ENCODE peak calls at places on chromosomes 6 and 20, in eight cellular contexts. One of them, this sample, is unnamed.

GRCh38 chr6:52390361-52390727 is 28.4 kb downstream of the PAQR8 start:
- DNase-seq in psoas muscle: no peak
- DNase-seq in neuronal stem cell: no peak
- DNase-seq in ovary: no peak
- DNase-seq in lung: no peak
- DNase-seq in naive thymus-derived CD4-positive, alpha-beta T cell: peak; percentile 63
- DNase-seq in kidney epithelial cell: peak; percentile 62
- DNase-seq in mucosa of descending colon: peak; percentile 43
- DNase-seq in this sample: no peak

GRCh38 chr6:42118162-42119001 is 24.0 kb downstream of the C6orf132 start:
- DNase-seq in lung: peak; percentile 69
- DNase-seq in ovary: no peak
- DNase-seq in neuronal stem cell: no peak
- DNase-seq in kidney epithelial cell: no peak
- DNase-seq in naive thymus-derived CD4-positive, alpha-beta T cell: no peak
- DNase-seq in mucosa of descending colon: peak; percentile 91
- DNase-seq in psoas muscle: peak; percentile 50
- DNase-seq in this sample: no peak

GRCh38 chr6:113352831-113353230 is 504.3 kb upstream of the MARCKS start:
- DNase-seq in psoas muscle: no peak
- DNase-seq in lung: no peak
- DNase-seq in ovary: no peak
- DNase-seq in neuronal stem cell: no peak
- DNase-seq in mucosa of descending colon: peak; percentile 34
- DNase-seq in kidney epithelial cell: no peak
- DNase-seq in naive thymus-derived CD4-positive, alpha-beta T cell: no peak
- DNase-seq in this sample: no peak

GRCh38 chr6:166005401-166005845 is 162.2 kb downstream of the TBXT start:
- DNase-seq in kidney epithelial cell: no peak
- DNase-seq in mucosa of descending colon: no peak
- DNase-seq in lung: no peak
- DNase-seq in neuronal stem cell: no peak
- DNase-seq in ovary: peak; percentile 76
- DNase-seq in naive thymus-derived CD4-positive, alpha-beta T cell: no peak
- DNase-seq in psoas muscle: peak; percentile 59
- DNase-seq in this sample: no peak

GRCh38 chr6:101113468-101114260 is 232.5 kb upstream of the ASCC3 start:
- DNase-seq in ovary: no peak
- DNase-seq in mucosa of descending colon: no peak
- DNase-seq in kidney epithelial cell: no peak
- DNase-seq in lung: no peak
- DNase-seq in naive thymus-derived CD4-positive, alpha-beta T cell: no peak
- DNase-seq in neuronal stem cell: no peak
- DNase-seq in psoas muscle: no peak
- DNase-seq in this sample: no peak

GRCh38 chr6:121434037-121434770 is 1.2 kb upstream of the GJA1 start:
- DNase-seq in psoas muscle: peak; percentile 21
- DNase-seq in ovary: peak; percentile 22
- DNase-seq in neuronal stem cell: no peak
- DNase-seq in naive thymus-derived CD4-positive, alpha-beta T cell: no peak
- DNase-seq in lung: no peak
- DNase-seq in kidney epithelial cell: no peak
- DNase-seq in mucosa of descending colon: no peak
- DNase-seq in this sample: no peak

GRCh38 chr20:53884859-53885654 is 185.3 kb downstream of the BCAS1 start:
- DNase-seq in kidney epithelial cell: no peak
- DNase-seq in ovary: no peak
- DNase-seq in naive thymus-derived CD4-positive, alpha-beta T cell: peak; percentile 58
- DNase-seq in mucosa of descending colon: no peak
- DNase-seq in lung: no peak
- DNase-seq in neuronal stem cell: no peak
- DNase-seq in psoas muscle: no peak
- DNase-seq in this sample: no peak

GRCh38 chr6:150588862-150589499 is 10.7 kb upstream of the PLEKHG1 start:
- DNase-seq in mucosa of descending colon: no peak
- DNase-seq in lung: no peak
- DNase-seq in ovary: no peak
- DNase-seq in naive thymus-derived CD4-positive, alpha-beta T cell: no peak
- DNase-seq in psoas muscle: no peak
- DNase-seq in neuronal stem cell: no peak
- DNase-seq in kidney epithelial cell: no peak
- DNase-seq in this sample: no peak

GRCh38 chr6:69729870-69730449 is 66.8 kb downstream of the LMBRD1 start:
- DNase-seq in naive thymus-derived CD4-positive, alpha-beta T cell: no peak
- DNase-seq in psoas muscle: no peak
- DNase-seq in ovary: no peak
- DNase-seq in lung: no peak
- DNase-seq in neuronal stem cell: no peak
- DNase-seq in mucosa of descending colon: no peak
- DNase-seq in kidney epithelial cell: no peak
- DNase-seq in this sample: no peak

GRCh38 chr6:148935705-148936306 is 189.0 kb downstream of the UST start:
- DNase-seq in mucosa of descending colon: no peak
- DNase-seq in neuronal stem cell: no peak
- DNase-seq in kidney epithelial cell: no peak
- DNase-seq in ovary: no peak
- DNase-seq in psoas muscle: no peak
- DNase-seq in lung: no peak
- DNase-seq in naive thymus-derived CD4-positive, alpha-beta T cell: no peak
- DNase-seq in this sample: no peak

GRCh38 chr20:51338692-51339440 is 203.7 kb downstream of the NFATC2 start:
- DNase-seq in lung: no peak
- DNase-seq in neuronal stem cell: no peak
- DNase-seq in naive thymus-derived CD4-positive, alpha-beta T cell: no peak
- DNase-seq in mucosa of descending colon: no peak
- DNase-seq in ovary: no peak
- DNase-seq in kidney epithelial cell: no peak
- DNase-seq in psoas muscle: no peak
- DNase-seq in this sample: no peak

GRCh38 chr6:85390105-85390728 is 59.7 kb upstream of the NT5E start:
- DNase-seq in naive thymus-derived CD4-positive, alpha-beta T cell: no peak
- DNase-seq in lung: no peak
- DNase-seq in psoas muscle: no peak
- DNase-seq in mucosa of descending colon: peak; percentile 81
- DNase-seq in neuronal stem cell: no peak
- DNase-seq in kidney epithelial cell: no peak
- DNase-seq in ovary: no peak
- DNase-seq in this sample: no peak

GRCh38 chr6:27825025-27825823 is 87.0 kb downstream of the OR2B2 start:
- DNase-seq in naive thymus-derived CD4-positive, alpha-beta T cell: no peak
- DNase-seq in lung: no peak
- DNase-seq in ovary: no peak
- DNase-seq in kidney epithelial cell: no peak
- DNase-seq in psoas muscle: no peak
- DNase-seq in neuronal stem cell: no peak
- DNase-seq in mucosa of descending colon: no peak
- DNase-seq in this sample: peak; percentile 68

DNA sequence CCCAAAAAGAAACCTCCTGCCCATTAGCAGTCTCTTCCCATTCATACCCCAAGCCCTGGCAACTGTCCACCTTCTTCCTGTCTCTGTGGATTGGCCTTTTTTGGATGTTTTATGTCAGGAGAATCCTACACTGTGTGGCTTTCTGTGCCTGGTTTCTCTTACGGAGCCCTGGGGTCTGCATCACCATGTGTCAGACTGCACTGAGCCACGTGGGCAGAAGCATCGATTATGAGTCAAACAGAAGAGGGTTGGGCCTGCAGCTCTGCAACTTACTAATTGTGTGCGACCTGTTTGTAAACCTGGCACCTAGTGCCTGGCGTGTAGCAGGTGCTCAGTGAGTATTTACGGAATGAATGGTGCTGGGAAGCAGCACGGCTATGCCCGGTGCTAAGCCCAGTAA is 62.6 kb downstream of the IGF2R start:
- DNase-seq in lung: peak; percentile 26
- DNase-seq in mucosa of descending colon: no peak
- DNase-seq in psoas muscle: no peak
- DNase-seq in naive thymus-derived CD4-positive, alpha-beta T cell: no peak
- DNase-seq in kidney epithelial cell: no peak
- DNase-seq in neuronal stem cell: no peak
- DNase-seq in ovary: no peak
- DNase-seq in this sample: no peak
- H3K36me3 ChIP-seq in lung: peaks cover 58% of the 10 kb centered on the region
- H3K36me3 ChIP-seq in mucosa of descending colon: peaks cover 16% of the 10 kb centered on the region
- H3K36me3 ChIP-seq in psoas muscle: peaks cover 6% of the 10 kb centered on the region
- H3K36me3 ChIP-seq in naive thymus-derived CD4-positive, alpha-beta T cell: no peaks in the 10 kb centered on the region
- H3K36me3 ChIP-seq in kidney epithelial cell: peaks cover 10% of the 10 kb centered on the region
- H3K36me3 ChIP-seq in neuronal stem cell: peaks cover 99% of the 10 kb centered on the region
- H3K36me3 ChIP-seq in ovary: no peaks in the 10 kb centered on the region
- H3K36me3 ChIP-seq in this sample: peaks cover 40% of the 10 kb centered on the region

DNA sequence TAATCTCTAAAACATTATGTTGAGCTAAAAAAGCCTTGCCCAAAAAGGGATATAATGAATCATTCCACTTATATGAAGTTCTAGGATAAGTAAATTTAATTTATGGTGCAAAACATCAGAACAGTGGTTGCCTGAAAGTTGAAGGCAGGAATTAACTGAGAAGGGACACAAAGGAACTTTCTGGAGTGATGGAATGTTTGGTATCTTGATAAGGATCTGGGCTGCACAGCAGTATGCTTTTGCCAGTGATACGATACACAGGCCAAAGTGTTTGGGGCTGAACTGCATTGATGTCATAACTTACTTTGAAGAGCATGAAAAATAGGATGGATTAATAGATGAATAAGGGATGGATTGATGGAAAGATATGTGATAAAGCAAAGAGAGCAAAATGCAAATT is 146.1 kb upstream of the LRFN2 start:
- DNase-seq in lung: no peak
- DNase-seq in naive thymus-derived CD4-positive, alpha-beta T cell: no peak
- DNase-seq in mucosa of descending colon: no peak
- DNase-seq in psoas muscle: no peak
- DNase-seq in kidney epithelial cell: no peak
- DNase-seq in neuronal stem cell: no peak
- DNase-seq in ovary: no peak
- DNase-seq in this sample: no peak
- H3K4me3 ChIP-seq in lung: no peak overlapping the region
- H3K4me3 ChIP-seq in naive thymus-derived CD4-positive, alpha-beta T cell: no peak overlapping the region
- H3K4me3 ChIP-seq in mucosa of descending colon: no peak overlapping the region
- H3K4me3 ChIP-seq in psoas muscle: no peak overlapping the region
- H3K4me3 ChIP-seq in kidney epithelial cell: no peak overlapping the region
- H3K4me3 ChIP-seq in neuronal stem cell: no peak overlapping the region
- H3K4me3 ChIP-seq in ovary: no peak overlapping the region
- H3K4me3 ChIP-seq in this sample: no peak overlapping the region

DNA sequence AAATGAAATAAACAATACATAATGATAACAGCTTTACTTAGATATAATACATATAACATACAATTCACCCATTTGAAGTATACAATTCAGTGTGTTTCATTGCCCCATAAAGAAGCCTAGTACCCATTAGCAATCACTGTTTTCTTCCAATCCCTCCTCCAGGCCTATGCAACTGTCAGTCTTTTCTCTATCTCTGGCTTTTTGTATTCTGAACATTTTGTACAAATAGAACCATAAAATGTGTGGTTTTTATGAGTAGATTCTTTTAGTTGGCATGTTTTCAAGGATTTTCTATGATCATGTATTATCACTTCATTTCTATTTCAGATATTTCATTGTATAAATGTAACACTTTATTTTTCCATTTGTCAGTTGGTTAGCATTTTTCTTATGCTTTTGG is 54.6 kb upstream of the MYO6 start:
- DNase-seq in naive thymus-derived CD4-positive, alpha-beta T cell: no peak
- DNase-seq in neuronal stem cell: no peak
- DNase-seq in ovary: no peak
- DNase-seq in lung: no peak
- DNase-seq in mucosa of descending colon: no peak
- DNase-seq in kidney epithelial cell: no peak
- DNase-seq in psoas muscle: no peak
- DNase-seq in this sample: no peak
- H3K36me3 ChIP-seq in naive thymus-derived CD4-positive, alpha-beta T cell: peaks cover 7% of the 10 kb centered on the region
- H3K36me3 ChIP-seq in neuronal stem cell: peaks cover 94% of the 10 kb centered on the region
- H3K36me3 ChIP-seq in ovary: no peaks in the 10 kb centered on the region
- H3K36me3 ChIP-seq in lung: peaks cover 7% of the 10 kb centered on the region
- H3K36me3 ChIP-seq in mucosa of descending colon: no peaks in the 10 kb centered on the region
- H3K36me3 ChIP-seq in kidney epithelial cell: no peaks in the 10 kb centered on the region
- H3K36me3 ChIP-seq in psoas muscle: peaks cover 3% of the 10 kb centered on the region
- H3K36me3 ChIP-seq in this sample: peaks cover 6% of the 10 kb centered on the region

GRCh38 chr6:3869284-3869631 is 20.1 kb downstream of the FAM50B start:
- DNase-seq in neuronal stem cell: no peak
- DNase-seq in kidney epithelial cell: no peak
- DNase-seq in mucosa of descending colon: no peak
- DNase-seq in lung: no peak
- DNase-seq in naive thymus-derived CD4-positive, alpha-beta T cell: no peak
- DNase-seq in psoas muscle: no peak
- DNase-seq in ovary: no peak
- DNase-seq in this sample: no peak

GRCh38 chr6:3865463-3865862 is 16.3 kb downstream of the FAM50B start:
- DNase-seq in naive thymus-derived CD4-positive, alpha-beta T cell: no peak
- DNase-seq in lung: no peak
- DNase-seq in psoas muscle: no peak
- DNase-seq in kidney epithelial cell: no peak
- DNase-seq in ovary: no peak
- DNase-seq in neuronal stem cell: no peak
- DNase-seq in mucosa of descending colon: no peak
- DNase-seq in this sample: no peak

GRCh38 chr6:3868544-3868943 is 19.4 kb downstream of the FAM50B start:
- DNase-seq in psoas muscle: no peak
- DNase-seq in neuronal stem cell: no peak
- DNase-seq in lung: no peak
- DNase-seq in naive thymus-derived CD4-positive, alpha-beta T cell: no peak
- DNase-seq in ovary: no peak
- DNase-seq in mucosa of descending colon: no peak
- DNase-seq in kidney epithelial cell: no peak
- DNase-seq in this sample: no peak

GRCh38 chr6:3869632-3870527 is 20.7 kb downstream of the FAM50B start:
- DNase-seq in naive thymus-derived CD4-positive, alpha-beta T cell: no peak
- DNase-seq in mucosa of descending colon: peak; percentile 39
- DNase-seq in ovary: no peak
- DNase-seq in kidney epithelial cell: no peak
- DNase-seq in lung: no peak
- DNase-seq in psoas muscle: no peak
- DNase-seq in neuronal stem cell: no peak
- DNase-seq in this sample: no peak

GRCh38 chr6:3867616-3868502 is 18.7 kb downstream of the FAM50B start:
- DNase-seq in lung: no peak
- DNase-seq in neuronal stem cell: no peak
- DNase-seq in psoas muscle: no peak
- DNase-seq in naive thymus-derived CD4-positive, alpha-beta T cell: no peak
- DNase-seq in mucosa of descending colon: no peak
- DNase-seq in kidney epithelial cell: no peak
- DNase-seq in ovary: no peak
- DNase-seq in this sample: no peak
- H3K4me3 ChIP-seq in lung: no peak overlapping the region
- H3K4me3 ChIP-seq in neuronal stem cell: no peak overlapping the region
- H3K4me3 ChIP-seq in psoas muscle: no peak overlapping the region
- H3K4me3 ChIP-seq in naive thymus-derived CD4-positive, alpha-beta T cell: no peak overlapping the region
- H3K4me3 ChIP-seq in mucosa of descending colon: no peak overlapping the region
- H3K4me3 ChIP-seq in kidney epithelial cell: no peak overlapping the region
- H3K4me3 ChIP-seq in ovary: no peak overlapping the region
- H3K4me3 ChIP-seq in this sample: no peak overlapping the region

GRCh38 chr20:20037960-20038359 is 14.3 kb downstream of the CRNKL1 start:
- DNase-seq in mucosa of descending colon: no peak
- DNase-seq in neuronal stem cell: no peak
- DNase-seq in naive thymus-derived CD4-positive, alpha-beta T cell: no peak
- DNase-seq in psoas muscle: no peak
- DNase-seq in kidney epithelial cell: peak; percentile 31
- DNase-seq in ovary: no peak
- DNase-seq in lung: no peak
- DNase-seq in this sample: no peak
- H3K36me3 ChIP-seq in mucosa of descending colon: peaks cover 15% of the 10 kb centered on the region
- H3K36me3 ChIP-seq in neuronal stem cell: peaks cover 100% of the 10 kb centered on the region
- H3K36me3 ChIP-seq in naive thymus-derived CD4-positive, alpha-beta T cell: peaks cover 54% of the 10 kb centered on the region
- H3K36me3 ChIP-seq in psoas muscle: peaks cover 21% of the 10 kb centered on the region
- H3K36me3 ChIP-seq in kidney epithelial cell: peaks cover 1% of the 10 kb centered on the region
- H3K36me3 ChIP-seq in ovary: no peaks in the 10 kb centered on the region
- H3K36me3 ChIP-seq in lung: peaks cover 33% of the 10 kb centered on the region
- H3K36me3 ChIP-seq in this sample: peaks cover 13% of the 10 kb centered on the region

This sample was measured in GM06990.